ENCODE peak calls at places on chromosomes 3 and 15, in four cellular contexts. O is AG09319, X is gastrocnemius medialis, N is Peyer's patch. G is an unnamed sample.

GRCh38 chr3:131960324-131960723 is 74.5 kb downstream of the CPNE4 start:
- DNase-seq in O (no peak), X (no peak), N (no peak), G (no peak)

GRCh38 chr3:139764936-139765335 is 87.2 kb upstream of the NMNAT3 start:
- DNase-seq in O (peak; percentile 77), X (no peak), N (no peak), G (no peak)

GRCh38 chr3:169390310-169390731 is 273.2 kb downstream of the MECOM start:
- DNase-seq in O (no peak), X (no peak), N (peak; percentile 59), G (no peak)

GRCh38 chr3:190496859-190497258 is 17.0 kb upstream of the IL1RAP start:
- DNase-seq in O (no peak), X (no peak), N (no peak), G (no peak)

GRCh38 chr3:11136871-11137626 is 17.2 kb upstream of the HRH1 start:
- DNase-seq in O (peak; percentile 97), X (peak; percentile 57), N (peak; percentile 50), G (no peak)

GRCh38 chr3:135992072-135992471 is 26.5 kb downstream of the PPP2R3A start:
- DNase-seq in O (peak; percentile 18), X (no peak), N (no peak), G (no peak)

GRCh38 chr3:156892701-156893100 is 66.5 kb downstream of the LEKR1 start:
- DNase-seq in O (no peak), X (no peak), N (no peak), G (no peak)

GRCh38 chr15:34362047-34362773 is 4.8 kb downstream of the LPCAT4 start:
- DNase-seq in O (no peak), X (no peak), N (peak; percentile 87), G (no peak)

GRCh38 chr3:21216598-21216997 is 534.4 kb downstream of the ZNF385D start:
- DNase-seq in O (no peak), X (no peak), N (no peak), G (no peak)

GRCh38 chr3:186786810-186787375 is 3.5 kb downstream of the EIF4A2 start:
- DNase-seq in O (no peak), X (no peak), N (no peak), G (no peak)

GRCh38 chr3:186787642-186788481 is 4.5 kb downstream of the EIF4A2 start:
- DNase-seq in O (no peak), X (no peak), N (no peak), G (no peak)

GRCh38 chr3:186788482-186789370 is 5.3 kb downstream of the EIF4A2 start:
- DNase-seq in O (no peak), X (no peak), N (no peak), G (no peak)

GRCh38 chr3:186790261-186790981 is 7.0 kb downstream of the EIF4A2 start:
- DNase-seq in O (no peak), X (no peak), N (no peak), G (no peak)

GRCh38 chr3:186789554-186790260 is 6.3 kb downstream of the EIF4A2 start:
- DNase-seq in O (no peak), X (no peak), N (no peak), G (no peak)
- TF ChIP-seq CTCF in O (no peak), X (no peak), N (no peak), G (no peak)

GRCh38 chr3:186340211-186340610 is 21.8 kb downstream of the DGKG start:
- DNase-seq in O (no peak), X (no peak), N (no peak), G (no peak)
- TF ChIP-seq CTCF in O (no peak), X (no peak), N (no peak), G (no peak)

DNA sequence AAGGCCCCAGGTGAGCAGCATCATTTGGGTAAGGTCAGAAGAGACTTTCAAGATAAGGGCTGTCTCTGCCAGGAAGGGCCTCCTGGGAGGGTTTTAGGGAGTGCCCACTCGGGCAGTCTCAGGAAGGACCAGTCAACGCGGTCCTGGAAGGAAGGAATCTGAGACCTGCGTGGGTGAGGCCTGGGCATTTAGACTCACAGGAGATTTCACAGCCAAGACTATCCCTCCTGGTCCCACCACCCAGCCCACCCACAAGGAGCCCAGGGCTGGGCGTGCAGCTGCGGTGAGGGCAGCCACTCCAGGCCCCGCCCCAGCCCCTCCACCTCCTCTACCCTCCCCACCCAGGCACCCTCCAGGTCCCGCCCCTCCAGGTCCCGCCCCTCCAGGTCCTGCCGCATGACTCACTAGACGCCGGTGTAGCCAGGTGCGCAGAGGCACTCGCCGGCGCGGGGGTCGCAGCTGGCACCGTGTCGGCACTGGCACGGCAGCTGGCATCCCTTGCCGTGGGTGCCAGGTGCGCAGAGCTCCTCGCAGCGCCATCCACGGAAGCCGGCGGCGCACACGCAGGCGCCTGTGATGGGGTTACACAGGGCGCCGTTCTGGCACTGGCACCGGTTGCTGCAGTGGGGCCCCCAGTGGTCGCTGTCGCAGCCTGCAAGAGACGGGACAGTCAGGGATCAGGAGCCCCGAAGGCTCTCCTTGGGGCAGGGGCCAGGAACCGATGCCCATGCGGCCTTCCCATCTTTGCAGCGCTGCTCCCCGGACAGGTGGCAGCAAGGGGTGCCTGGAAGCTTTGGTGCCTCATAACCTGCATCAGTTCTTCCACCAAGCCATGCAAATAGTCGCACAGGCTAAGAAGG is 112.8 kb downstream of the RAB11A start:
- DNase-seq in O (no peak), X (no peak), N (peak; percentile 72), G (no peak)
- TF ChIP-seq CTCF in O (no peak), X (no peak), N (peak; percentile 24), G (peak; percentile 14)

DNA sequence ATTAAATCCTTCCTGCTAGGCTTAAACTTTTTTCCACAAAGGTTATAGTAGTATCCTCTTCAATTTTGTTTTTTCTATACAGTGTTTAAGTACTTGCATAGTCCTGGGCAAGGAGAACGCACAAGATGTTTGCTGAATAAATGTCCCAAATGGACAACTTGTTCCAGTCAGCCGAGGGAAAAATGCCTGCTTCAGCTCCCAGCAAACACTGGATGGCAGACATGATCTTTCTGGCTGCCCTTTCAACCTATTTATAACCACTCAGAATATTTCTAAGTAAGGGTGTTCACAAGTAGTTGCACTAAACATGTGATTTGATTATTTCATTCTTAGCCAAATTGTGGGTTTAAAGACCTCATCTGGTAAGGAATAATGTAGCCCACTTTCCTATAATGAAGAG is 29.8 kb downstream of the GNB4 start:
- DNase-seq in O (no peak), X (no peak), N (no peak), G (no peak)
- TF ChIP-seq CTCF in O (peak; percentile 53), X (no peak), N (peak; percentile 26), G (no peak)

GRCh38 chr15:42056934-42057743 is 36.3 kb upstream of the PLA2G4E start:
- DNase-seq in O (no peak), X (peak; percentile 80), N (peak; percentile 90), G (peak; percentile 35)
- TF ChIP-seq CTCF in O (peak; percentile 51), X (peak; percentile 77), N (peak; percentile 45), G (peak; percentile 34)

DNA sequence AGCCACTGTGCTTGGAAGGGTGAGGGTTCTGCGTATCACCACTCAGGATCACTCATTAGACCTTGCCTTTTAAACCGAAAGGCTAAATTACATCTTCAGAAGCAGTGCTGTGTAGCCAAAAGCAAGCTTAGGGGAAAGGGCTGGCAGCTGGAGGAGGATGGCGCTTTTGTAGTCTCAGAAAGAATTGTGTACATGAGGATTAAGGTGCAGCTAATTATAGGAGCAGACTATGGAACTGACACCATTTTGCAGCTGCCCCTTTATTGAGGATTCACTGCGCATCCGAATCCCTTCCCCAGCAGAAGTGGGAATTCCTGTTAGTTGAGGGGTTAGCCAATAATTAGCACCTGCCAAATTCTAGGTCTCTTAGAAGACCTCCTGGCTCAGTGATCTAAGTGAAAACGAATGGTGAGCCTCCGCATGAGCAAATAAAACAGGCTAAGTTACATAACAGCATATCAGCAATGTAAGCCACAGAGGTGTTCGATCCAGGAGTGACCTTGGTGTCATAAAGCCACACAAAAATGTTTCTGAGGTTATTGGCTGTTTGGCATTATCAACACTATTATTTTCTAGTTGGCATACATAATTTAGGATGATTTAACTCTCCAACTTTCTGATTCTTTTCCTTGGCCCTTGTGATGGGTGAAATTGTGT is 42.6 kb upstream of the SEMA6D start:
- DNase-seq in O (no peak), X (no peak), N (no peak), G (no peak)
- TF ChIP-seq CTCF in O (no peak), X (no peak), N (no peak), G (no peak)

DNA sequence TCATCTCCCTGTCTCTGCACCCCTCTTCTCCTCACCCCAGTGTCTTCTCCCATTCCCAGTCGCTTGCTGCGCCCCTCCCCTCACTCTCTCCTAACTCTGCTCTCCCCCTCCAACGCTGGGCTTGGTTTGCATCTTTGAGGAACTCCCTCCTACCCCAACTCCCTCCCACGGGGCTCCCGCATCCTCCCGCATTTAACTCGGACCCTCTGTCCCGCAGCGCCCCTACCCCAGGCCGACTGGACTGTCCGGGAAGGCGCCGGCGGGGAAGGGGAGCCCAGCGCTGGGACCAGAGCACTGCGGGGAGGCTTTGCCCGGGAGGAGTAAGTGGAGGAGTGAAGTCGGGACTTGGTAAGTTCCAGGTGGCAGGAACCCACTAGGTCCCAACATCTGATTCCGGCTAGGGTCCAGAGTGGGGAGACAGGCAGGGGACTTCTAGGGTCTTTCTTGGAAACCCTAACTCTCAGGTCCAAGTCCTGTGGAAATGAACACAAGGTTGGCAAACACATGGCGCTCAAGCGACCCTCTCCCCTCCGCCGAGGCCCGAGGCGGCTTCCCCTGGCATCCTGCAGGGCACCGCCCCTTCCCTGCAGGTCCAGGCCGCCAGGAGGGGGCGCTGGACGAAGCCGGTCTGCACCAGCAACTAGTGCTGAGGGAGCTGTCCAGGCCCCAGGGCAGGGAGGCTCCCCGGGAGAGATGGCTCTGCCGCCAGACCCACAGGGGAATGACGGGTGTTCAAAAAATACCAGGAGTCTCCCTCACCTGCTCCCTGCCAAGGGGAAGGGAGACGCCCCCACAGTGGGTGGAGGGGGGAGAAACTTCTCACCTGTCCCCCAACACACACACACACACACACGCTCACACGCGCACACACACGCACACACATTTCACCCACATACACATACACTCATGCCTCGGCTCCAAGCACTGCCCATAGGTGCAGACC is 53.2 kb downstream of the LHFPL4 start:
- DNase-seq in O (peak; percentile 10), X (no peak), N (peak; percentile 65), G (peak; percentile 57)
- TF ChIP-seq CTCF in O (peak; percentile 70), X (no peak), N (peak; percentile 41), G (peak; percentile 58)

GRCh38 chr3:12812812-12813211 is 16.3 kb downstream of the CAND2 start:
- DNase-seq in O (no peak), X (no peak), N (no peak), G (no peak)
- TF ChIP-seq CTCF in O (no peak), X (no peak), N (no peak), G (no peak)